ENCODE peak calls at places on chromosomes 13 and 19, in ten cellular contexts. Z is CD4-positive, alpha-beta T cell; E is frontal cortex; W is ELR; A is activated T-helper 1 cell treated with Interleukin-2 at 50 U/mL for 16 hours; Q is renal cortical epithelial cell; C is cardiac muscle cell; P is NCI-H1694; O is uterus; L is posterior cingulate gyrus. G is an unnamed sample.

GRCh38 chr19:29323046-29323971 is 110.4 kb upstream of the UQCRFS1 start:
- DNase-seq in O (no peak), P (no peak), W (no peak), Z (no peak), Q (no peak), A (no peak), C (no peak), E (no peak), L (no peak), G (peak)

GRCh38 chr19:39810424-39810823 is 23.5 kb downstream of the DYRK1B start:
- DNase-seq in A (no peak), C (no peak), P (no peak), Q (no peak), L (no peak), O (no peak), E (no peak), Z (no peak), W (no peak), G (no peak)

GRCh38 chr19:4972509-4973230 is 3.8 kb downstream of the KDM4B start:
- DNase-seq in Q (peak), P (no peak), C (no peak), E (no peak), L (no peak), A (no peak), O (no peak), W (peak), Z (no peak), G (peak)

GRCh38 chr19:35266904-35267817 is 1.6 kb upstream of the USF2 start:
- DNase-seq in O (peak), W (peak), Z (peak), A (no peak), Q (no peak), E (no peak), C (no peak), P (no peak), L (no peak), G (peak)

GRCh38 chr19:49114630-49115363 is 627 bp downstream of the LIN7B start:
- DNase-seq in Z (peak), A (no peak), C (peak), P (peak), L (peak), Q (no peak), W (peak), O (peak), E (peak), G (peak)

GRCh38 chr13:100668408-100668807 is 6.2 kb downstream of the TMTC4 start:
- DNase-seq in A (no peak), P (no peak), W (peak), L (no peak), Q (peak), Z (no peak), E (no peak), O (no peak), C (no peak), G (peak)

GRCh38 chr13:111361046-111361872 is 40.8 kb downstream of the TEX29 start:
- DNase-seq in C (no peak), O (no peak), P (no peak), W (no peak), Z (no peak), E (no peak), A (no peak), Q (no peak), L (no peak), G (no peak)

GRCh38 chr13:53782400-53783030 is 753.9 kb downstream of the OLFM4 start:
- DNase-seq in P (peak), Z (no peak), Q (peak), C (peak), L (peak), E (peak), W (peak), O (no peak), A (no peak), G (peak)

GRCh38 chr13:51844862-51845573 is at the start of gene TMEM272:
- DNase-seq in E (peak), P (peak), O (peak), A (no peak), Q (peak), C (peak), Z (no peak), L (peak), W (peak), G (peak)

GRCh38 chr13:27372896-27373295 is 51.5 kb upstream of the GTF3A start:
- DNase-seq in L (no peak), A (no peak), P (peak), O (no peak), C (peak), Q (no peak), E (no peak), W (no peak), Z (no peak), G (peak)

GRCh38 chr19:33532859-33533455 is 11.4 kb upstream of the PEPD start:
- DNase-seq in O (no peak), E (no peak), C (no peak), Z (no peak), L (no peak), A (no peak), Q (no peak), P (no peak), W (no peak), G (no peak)

GRCh38 chr19:31674503-31675186 is 325.4 kb upstream of the TSHZ3 start:
- DNase-seq in A (no peak), P (no peak), Q (no peak), L (no peak), Z (no peak), E (no peak), W (peak), O (no peak), C (no peak), G (peak)

GRCh38 chr13:46354143-46355087 is 32.6 kb downstream of the RUBCNL start:
- DNase-seq in A (no peak), E (no peak), W (peak), C (no peak), Z (no peak), Q (peak), L (no peak), P (no peak), O (no peak), G (peak)

GRCh38 chr19:10568444-10568825 is 344 bp downstream of the CDKN2D start:
- DNase-seq in W (peak), O (no peak), Z (no peak), A (no peak), L (peak), Q (no peak), P (no peak), C (no peak), E (no peak), G (peak)

GRCh38 chr13:22454586-22454985 is 726.2 kb upstream of the SGCG start:
- DNase-seq in E (no peak), Z (no peak), W (no peak), O (no peak), L (no peak), C (peak), P (no peak), Q (peak), A (no peak), G (no peak)

GRCh38 chr19:31612873-31613272 is 263.6 kb upstream of the TSHZ3 start:
- DNase-seq in L (no peak), A (no peak), C (no peak), E (no peak), W (no peak), O (no peak), Q (no peak), P (no peak), Z (no peak), G (no peak)

GRCh38 chr19:18895038-18895827 is 725 bp downstream of the CERS1 start:
- DNase-seq in A (no peak), C (peak), O (peak), L (peak), E (peak), P (no peak), Z (no peak), W (peak), Q (no peak), G (peak)

GRCh38 chr13:99981115-99982020 is at the start of gene ZIC2:
- DNase-seq in Z (no peak), A (no peak), Q (no peak), P (peak), C (peak), L (no peak), W (peak), E (peak), O (no peak), G (peak)

GRCh38 chr19:31408460-31409124 is 59.4 kb upstream of the TSHZ3 start:
- DNase-seq in E (no peak), O (peak), P (no peak), Q (peak), L (no peak), Z (no peak), W (peak), A (no peak), C (no peak), G (peak)

GRCh38 chr19:49845433-49845832 is 5.5 kb upstream of the PTOV1 start:
- DNase-seq in O (no peak), C (no peak), A (no peak), P (no peak), W (no peak), Q (no peak), L (no peak), E (no peak), Z (no peak), G (no peak)

GRCh38 chr13:31361673-31362072 is 161.9 kb downstream of the B3GLCT start:
- DNase-seq in O (no peak), P (no peak), E (no peak), C (no peak), Z (no peak), Q (peak), A (no peak), W (peak), L (no peak), G (no peak)

GRCh38 chr19:11092181-11092538 is 2.9 kb downstream of the LDLR start:
- DNase-seq in O (no peak), P (no peak), Q (peak), W (peak), A (peak), C (no peak), E (no peak), Z (no peak), L (no peak), G (peak)

GRCh38 chr13:98873377-98874028 is 104.4 kb downstream of the DOCK9 start:
- DNase-seq in E (no peak), P (no peak), L (no peak), A (no peak), W (no peak), O (no peak), Z (no peak), C (no peak), Q (no peak), G (no peak)

GRCh38 chr19:16429066-16429758 is 42.6 kb downstream of the EPS15L1 start:
- DNase-seq in Q (peak), W (no peak), C (no peak), Z (no peak), P (peak), A (no peak), L (peak), E (peak), O (no peak), G (no peak)

GRCh38 chr13:43876366-43876765 is 3.2 kb downstream of the CCDC122 start:
- DNase-seq in Q (no peak), Z (no peak), A (no peak), L (no peak), O (no peak), E (no peak), P (no peak), W (peak), C (no peak), G (no peak)